ENCODE peak calls at places on chromosomes 6 and 20, in four cellular contexts. V is GM23338, K is fibroblast of mammary gland, M is hypothalamus. W is an unnamed sample.

GRCh38 chr20:47926731-47927130 is 141.4 kb upstream of the SULF2 start:
- DNase-seq in V (no peak), K (no peak), M (no peak), W (no peak)

GRCh38 chr6:16174368-16175078 is 45.6 kb downstream of the MYLIP start:
- DNase-seq in V (no peak), K (no peak), M (no peak), W (no peak)

GRCh38 chr6:139577991-139578604 is 203.7 kb upstream of the CITED2 start:
- DNase-seq in V (no peak), K (peak), M (no peak), W (no peak)

GRCh38 chr6:111427341-111428116 is 55.5 kb downstream of the REV3L start:
- DNase-seq in V (no peak), K (peak), M (no peak), W (peak)

GRCh38 chr20:43662943-43663655 is 3.8 kb upstream of the MYBL2 start:
- DNase-seq in V (no peak), K (peak), M (no peak), W (no peak)

GRCh38 chr6:2231438-2231837 is 14.0 kb downstream of the GMDS start:
- DNase-seq in V (no peak), K (peak), M (no peak), W (no peak)

GRCh38 chr20:13008761-13009681 is at the start of gene SPTLC3:
- DNase-seq in V (peak), K (peak), M (peak), W (peak)

GRCh38 chr6:40912158-40912946 is 126.7 kb downstream of the UNC5CL start:
- DNase-seq in V (peak), K (peak), M (peak), W (peak)

GRCh38 chr6:42113929-42114636 is 28.3 kb downstream of the C6orf132 start:
- DNase-seq in V (no peak), K (peak), M (no peak), W (no peak)

GRCh38 chr20:63740501-63741353 is 1.2 kb downstream of the SLC2A4RG start:
- DNase-seq in V (peak), K (peak), M (peak), W (peak)

GRCh38 chr6:40999498-41000070 is 39.4 kb downstream of the UNC5CL start:
- DNase-seq in V (peak), K (peak), M (peak), W (peak)

GRCh38 chr6:167501831-167502385 is 177.0 kb downstream of the TTLL2 start:
- DNase-seq in V (peak), K (no peak), M (no peak), W (no peak)

GRCh38 chr6:131821408-131821807 is 13.6 kb downstream of the ENPP1 start:
- DNase-seq in V (no peak), K (no peak), M (no peak), W (no peak)

GRCh38 chr6:22042713-22043112 is 254.1 kb downstream of the PRL start:
- DNase-seq in V (no peak), K (peak), M (no peak), W (no peak)

GRCh38 chr20:3728354-3728753 is 4.1 kb upstream of the HSPA12B start:
- DNase-seq in V (no peak), K (no peak), M (no peak), W (no peak)

GRCh38 chr20:34632870-34633452 is 43.9 kb downstream of the PIGU start:
- DNase-seq in V (no peak), K (no peak), M (no peak), W (no peak)

GRCh38 chr20:49610701-49611538 is 43.0 kb upstream of the PTGIS start:
- DNase-seq in V (peak), K (no peak), M (peak), W (peak)

GRCh38 chr20:24909086-24909780 is 39.8 kb upstream of the CST7 start:
- DNase-seq in V (no peak), K (no peak), M (no peak), W (peak)

GRCh38 chr6:123415844-123416468 is 220.8 kb downstream of the TRDN start:
- DNase-seq in V (peak), K (peak), M (peak), W (no peak)

GRCh38 chr20:41340327-41341055 is at the start of gene LPIN3:
- DNase-seq in V (peak), K (peak), M (no peak), W (peak)

GRCh38 chr6:157323114-157323923 is at the start of gene TMEM242:
- DNase-seq in V (peak), K (peak), M (no peak), W (peak)

GRCh38 chr6:134539865-134540323 is 222.0 kb upstream of the SGK1 start:
- DNase-seq in V (peak), K (no peak), M (peak), W (no peak)

GRCh38 chr6:87366899-87367298 is 22.3 kb downstream of the C6orf163 start:
- DNase-seq in V (no peak), K (no peak), M (no peak), W (no peak)

GRCh38 chr20:54004397-54004940 is 65.9 kb downstream of the BCAS1 start:
- DNase-seq in V (no peak), K (no peak), M (no peak), W (no peak)

GRCh38 chr6:80454661-80455365 is 348.3 kb downstream of the BCKDHB start:
- DNase-seq in V (no peak), K (peak), M (no peak), W (no peak)

GRCh38 chr6:45387236-45387635 is 9.5 kb upstream of the SUPT3H start:
- DNase-seq in V (no peak), K (peak), M (no peak), W (no peak)

GRCh38 chr6:5135783-5136376 is 50.7 kb downstream of the PPP1R3G start:
- DNase-seq in V (peak), K (peak), M (no peak), W (no peak)